ENCODE peak calls at places on chromosomes 12 and 14, in seven cellular contexts. B is effector CD4-positive, alpha-beta T cell; N is activated gamma-delta T cell; O is activated CD4-positive, alpha-beta T cell treated with anti-CD3 and anti-CD28 coated beads, Interleukin-2, amount 10 ng/mL, durations not matched to agents 7 days and 5 days; F is neural crest cell; W is amniotic stem cell; Q is mesenteric fat pad. C is an unnamed sample.

GRCh38 chr12:132866251-132866828 is 21.1 kb downstream of the CHFR start:
- DNase-seq in W (no peak), N (no peak), Q (no peak), F (no peak), B (no peak), O (no peak), C (no peak)

GRCh38 chr14:91778217-91778616 is 46.3 kb upstream of the CATSPERB start:
- DNase-seq in Q (no peak), O (no peak), N (no peak), F (no peak), B (no peak), W (no peak), C (no peak)

GRCh38 chr12:71315328-71315960 is 124.2 kb upstream of the LGR5 start:
- DNase-seq in N (no peak), O (no peak), W (no peak), B (no peak), F (no peak), Q (no peak), C (no peak)

GRCh38 chr14:47154276-47154797 is 502.8 kb upstream of the RPL10L start:
- DNase-seq in N (no peak), O (no peak), F (no peak), B (no peak), Q (no peak), W (no peak), C (no peak)

GRCh38 chr12:102331419-102331818 is 133.8 kb upstream of the PMCH start:
- DNase-seq in N (no peak), Q (no peak), B (no peak), F (no peak), W (no peak), O (no peak), C (no peak)

GRCh38 chr12:17108877-17109520 is 503.0 kb upstream of the LMO3 start:
- DNase-seq in O (no peak), B (no peak), N (no peak), W (no peak), F (no peak), Q (no peak), C (peak; percentile 4)

GRCh38 chr12:24359418-24359817 is 409.9 kb upstream of the SOX5 start:
- DNase-seq in W (no peak), F (no peak), Q (no peak), O (no peak), N (no peak), B (no peak), C (no peak)

GRCh38 chr14:44009642-44010041 is 497.4 kb downstream of the FSCB start:
- DNase-seq in O (no peak), F (no peak), Q (no peak), N (no peak), B (no peak), W (no peak), C (no peak)

GRCh38 chr14:28635387-28635786 is 131.2 kb upstream of the FOXG1 start:
- DNase-seq in O (peak; percentile 16), N (no peak), W (no peak), F (peak; percentile 41), B (no peak), Q (no peak), C (no peak)

GRCh38 chr12:111446044-111446581 is 40.4 kb downstream of the SH2B3 start:
- DNase-seq in O (no peak), N (no peak), B (no peak), F (no peak), W (no peak), Q (peak; percentile 85), C (no peak)

GRCh38 chr12:116558280-116559079 is 701 bp upstream of the MAP1LC3B2 start:
- DNase-seq in B (no peak), F (no peak), N (no peak), O (no peak), Q (no peak), W (no peak), C (no peak)

GRCh38 chr12:16893426-16893825 is 287.5 kb upstream of the LMO3 start:
- DNase-seq in B (no peak), F (no peak), N (no peak), O (no peak), W (no peak), Q (no peak), C (no peak)

GRCh38 chr14:54893151-54893760 is 9.4 kb downstream of the GCH1 start:
- DNase-seq in Q (no peak), B (peak; percentile 23), F (no peak), W (no peak), O (peak; percentile 59), N (no peak), C (peak; percentile 22)

GRCh38 chr12:52278931-52279682 is 4.7 kb downstream of the KRT86 start:
- DNase-seq in B (peak; percentile 49), O (peak; percentile 66), F (peak; percentile 91), N (peak; percentile 27), W (no peak), Q (peak; percentile 95), C (peak; percentile 78)

GRCh38 chr14:61475316-61475715 is 153.9 kb downstream of the PRKCH start:
- DNase-seq in O (peak; percentile 54), F (no peak), N (no peak), Q (no peak), B (no peak), W (peak; percentile 64), C (no peak)

GRCh38 chr14:52268191-52269061 is 928 bp downstream of the PTGDR start:
- DNase-seq in N (peak; percentile 15), B (no peak), W (no peak), F (peak; percentile 2), O (no peak), Q (no peak), C (no peak)

GRCh38 chr12:79766705-79767464 is 76.1 kb upstream of the PAWR start:
- DNase-seq in Q (no peak), N (no peak), W (no peak), B (no peak), O (no peak), F (no peak), C (no peak)

GRCh38 chr12:26891704-26892103 is 46.1 kb downstream of the INTS13 start:
- DNase-seq in O (no peak), Q (no peak), W (no peak), B (no peak), N (no peak), F (no peak), C (no peak)

GRCh38 chr14:100524933-100525243 is 62.3 kb downstream of the BEGAIN start:
- DNase-seq in Q (peak; percentile 73), O (peak; percentile 57), B (no peak), F (peak; percentile 36), W (no peak), N (no peak), C (no peak)

GRCh38 chr12:67701121-67701520 is 52.6 kb downstream of the DYRK2 start:
- DNase-seq in N (no peak), B (no peak), O (no peak), W (no peak), F (no peak), Q (no peak), C (no peak)

GRCh38 chr14:49420201-49420600 is 166.0 kb downstream of the RPS29 start:
- DNase-seq in B (no peak), N (no peak), Q (no peak), W (no peak), O (no peak), F (no peak), C (no peak)

GRCh38 chr14:90518941-90519256 is 122.1 kb downstream of the CALM1 start:
- DNase-seq in F (no peak), N (no peak), Q (no peak), B (peak; percentile 47), W (no peak), O (peak; percentile 58), C (peak; percentile 76)

GRCh38 chr12:85356596-85357385 is 76.8 kb downstream of the ALX1 start:
- DNase-seq in Q (no peak), F (no peak), N (no peak), O (no peak), W (no peak), B (no peak), C (no peak)

GRCh38 chr14:92586001-92586947 is 72.7 kb downstream of the RIN3 start:
- DNase-seq in W (peak; percentile 84), F (no peak), O (peak; percentile 69), N (no peak), B (no peak), Q (no peak), C (peak; percentile 28)

GRCh38 chr12:95533985-95534384 is 17.3 kb downstream of the USP44 start:
- DNase-seq in W (no peak), N (no peak), F (no peak), O (no peak), Q (no peak), B (no peak), C (no peak)

GRCh38 chr14:85142982-85143381 is 387.0 kb upstream of the FLRT2 start:
- DNase-seq in F (no peak), N (no peak), O (no peak), Q (no peak), B (no peak), W (no peak), C (no peak)

GRCh38 chr12:41032386-41032785 is 155.7 kb upstream of the PDZRN4 start:
- DNase-seq in W (no peak), Q (no peak), O (no peak), N (no peak), F (no peak), B (no peak), C (no peak)

GRCh38 chr14:68576496-68577244 is 216.2 kb downstream of the ZFP36L1 start:
- DNase-seq in N (no peak), B (no peak), O (no peak), F (no peak), Q (peak; percentile 41), W (no peak), C (peak; percentile 34)

GRCh38 chr12:121811434-121812319 is 7.9 kb downstream of the SETD1B start:
- DNase-seq in F (peak; percentile 76), N (peak; percentile 61), Q (peak; percentile 92), B (peak; percentile 61), W (peak; percentile 27), O (peak; percentile 60), C (peak; percentile 88)

GRCh38 chr12:20493924-20494323 is 125.6 kb downstream of the PDE3A start:
- DNase-seq in Q (no peak), F (no peak), W (no peak), O (no peak), N (no peak), B (no peak), C (no peak)

GRCh38 chr14:91230363-91231035 is 14.0 kb downstream of the GPR68 start:
- DNase-seq in N (no peak), W (no peak), Q (no peak), O (no peak), B (no peak), F (no peak), C (no peak)

GRCh38 chr12:77374687-77375086 is 309.3 kb upstream of the E2F7 start:
- DNase-seq in Q (no peak), F (no peak), W (no peak), O (no peak), B (no peak), N (no peak), C (no peak)

GRCh38 chr12:8081921-8082577 is at the start of gene NECAP1:
- DNase-seq in F (peak; percentile 86), O (peak; percentile 98), Q (peak; percentile 98), N (peak; percentile 91), W (peak; percentile 96), B (peak; percentile 97), C (peak; percentile 72)

GRCh38 chr12:120738252-120739030 is 12.8 kb downstream of the ACADS start:
- DNase-seq in N (no peak), F (no peak), O (no peak), Q (no peak), W (no peak), B (no peak), C (no peak)

GRCh38 chr14:74198441-74199234 is 40.6 kb upstream of the VSX2 start:
- DNase-seq in B (no peak), W (no peak), F (no peak), N (no peak), O (no peak), Q (no peak), C (no peak)

GRCh38 chr12:124406043-124406442 is 111.2 kb downstream of the RFLNA start:
- DNase-seq in O (no peak), N (no peak), Q (no peak), W (no peak), F (no peak), B (no peak), C (no peak)